ENCODE peak calls at places on chromosomes 4 and X, in five cellular contexts. T is lower lobe of right lung, Z is heart left ventricle, R is HFF-Myc, C is left ventricle myocardium inferior. H is an unnamed sample.

GRCh38 chr4:5220028-5220427 is 168.7 kb downstream of the STK32B start:
- DNase-seq in C (no peak), R (no peak), T (no peak), Z (no peak), H (no peak)

GRCh38 chr4:76634239-76634638 is 199.2 kb downstream of the SHROOM3 start:
- DNase-seq in Z (no peak), T (no peak), C (no peak), R (no peak), H (no peak)

GRCh38 chr4:62135565-62136156 is 935.5 kb downstream of the ADGRL3 start:
- DNase-seq in Z (no peak), T (no peak), R (no peak), C (no peak), H (no peak)

GRCh38 chrX:153640045-153640686 is 6.8 kb upstream of the DUSP9 start:
- DNase-seq in R (no peak), Z (no peak), C (no peak), T (no peak), H (no peak)

GRCh38 chrX:1151378-1152077 is 60.9 kb downstream of the CRLF2 start:
- DNase-seq in T (no peak), Z (no peak), R (no peak), C (no peak), H (no peak)

GRCh38 chrX:15915959-15916703 is 61.5 kb upstream of the AP1S2 start:
- DNase-seq in R (no peak), C (no peak), T (no peak), Z (no peak), H (peak; percentile 45)

GRCh38 chr4:169611157-169611556 is 1.2 kb downstream of the NEK1 start:
- DNase-seq in T (no peak), Z (no peak), R (no peak), C (no peak), H (no peak)

GRCh38 chrX:133810925-133811324 is 174.5 kb downstream of the GPC3 start:
- DNase-seq in Z (no peak), T (no peak), R (no peak), C (no peak), H (no peak)

GRCh38 chrX:72545990-72546389 is 26.7 kb downstream of the HDAC8 start:
- DNase-seq in Z (no peak), T (no peak), R (no peak), C (no peak), H (no peak)

GRCh38 chrX:26783512-26784225 is 567.7 kb downstream of the MAGEB5 start:
- DNase-seq in Z (no peak), T (no peak), R (no peak), C (no peak), H (no peak)

GRCh38 chr4:55030606-55031005 is 94.8 kb downstream of the KDR start:
- DNase-seq in C (no peak), R (no peak), T (no peak), Z (no peak), H (no peak)

GRCh38 chr4:184168406-184169019 is 49.2 kb downstream of the ENPP6 start:
- DNase-seq in R (no peak), C (peak; percentile 76), Z (peak; percentile 72), T (peak; percentile 83), H (peak; percentile 60)

GRCh38 chr4:105461221-105462041 is 12.4 kb downstream of the PPA2 start:
- DNase-seq in Z (no peak), T (no peak), R (no peak), C (no peak), H (no peak)

GRCh38 chr4:159227984-159228383 is 125.1 kb downstream of the RAPGEF2 start:
- DNase-seq in C (peak; percentile 80), Z (peak; percentile 84), R (peak; percentile 24), T (peak; percentile 83), H (no peak)
- TF ChIP-seq CTCF in C (peak; percentile 63), Z (no peak), R (no peak), T (no peak), H (no peak)

GRCh38 chr4:2353222-2354107 is 65.0 kb downstream of the ZFYVE28 start:
- DNase-seq in C (no peak), T (peak; percentile 43), Z (peak; percentile 32), R (no peak), H (no peak)

GRCh38 chr4:2354760-2355159 is 63.7 kb downstream of the ZFYVE28 start:
- DNase-seq in T (peak; percentile 43), Z (no peak), C (no peak), R (no peak), H (no peak)

GRCh38 chr4:2352729-2353221 is 65.7 kb downstream of the ZFYVE28 start:
- DNase-seq in C (no peak), Z (no peak), R (no peak), T (peak; percentile 4), H (no peak)

GRCh38 chr4:2352171-2352570 is 66.3 kb downstream of the ZFYVE28 start:
- DNase-seq in Z (no peak), R (no peak), T (peak; percentile 28), C (no peak), H (no peak)

DNA sequence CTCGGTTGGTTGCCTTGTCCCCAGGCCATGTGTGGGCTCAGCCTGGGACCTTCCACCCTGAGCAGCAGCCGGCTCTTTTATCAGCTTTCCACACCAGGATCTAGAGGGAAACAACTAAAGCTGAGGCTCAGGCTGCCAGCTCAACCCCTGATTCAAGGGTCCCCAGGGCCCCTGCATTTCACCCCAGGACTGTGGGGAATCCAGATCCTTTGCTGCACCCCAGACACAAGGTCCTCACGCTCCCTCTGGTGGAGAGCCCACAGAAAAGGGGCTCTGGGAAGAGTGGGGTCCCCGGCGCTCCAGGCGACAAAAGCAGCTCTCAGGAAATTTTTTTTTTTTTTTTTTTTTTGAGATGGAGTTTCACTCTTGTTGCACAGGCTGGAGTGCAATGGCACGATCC is 64.3 kb downstream of the ZFYVE28 start:
- DNase-seq in R (no peak), T (peak; percentile 28), C (no peak), Z (no peak), H (no peak)
- TF ChIP-seq CTCF in R (peak; percentile 49), T (peak; percentile 25), C (peak; percentile 33), Z (no peak), H (no peak)

DNA sequence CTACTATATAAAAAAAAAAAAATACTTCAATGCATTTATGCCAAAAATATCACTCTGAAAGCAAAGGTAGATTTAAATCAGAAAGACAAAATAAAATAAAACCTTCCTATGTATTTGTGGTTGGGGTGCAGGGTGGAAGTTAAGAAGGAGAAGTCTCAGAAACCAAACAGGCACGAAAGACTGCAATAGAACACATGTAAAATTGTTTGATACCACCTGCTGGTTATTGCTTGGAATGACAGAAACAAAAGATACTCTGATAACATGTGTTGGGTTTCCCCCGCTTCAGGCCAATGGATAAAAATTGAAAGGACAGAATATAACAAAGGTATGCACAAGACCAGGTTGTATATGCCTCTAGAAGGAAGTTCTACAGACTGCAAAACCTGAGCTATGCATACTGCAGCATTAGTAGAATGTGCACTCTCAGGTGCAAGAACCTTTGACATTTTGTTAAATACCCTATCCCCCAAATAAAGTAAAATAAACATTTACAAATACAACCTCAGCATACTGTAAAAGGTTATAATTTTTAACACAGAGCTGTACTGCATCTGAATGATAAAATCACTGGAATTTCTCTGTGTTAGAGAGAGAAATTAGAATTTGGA is 118.8 kb downstream of the GABRA2 start:
- DNase-seq in C (no peak), Z (no peak), T (no peak), R (no peak), H (no peak)
- TF ChIP-seq CTCF in C (peak; percentile 57), Z (peak; percentile 21), T (peak; percentile 38), R (no peak), H (peak; percentile 14)

DNA sequence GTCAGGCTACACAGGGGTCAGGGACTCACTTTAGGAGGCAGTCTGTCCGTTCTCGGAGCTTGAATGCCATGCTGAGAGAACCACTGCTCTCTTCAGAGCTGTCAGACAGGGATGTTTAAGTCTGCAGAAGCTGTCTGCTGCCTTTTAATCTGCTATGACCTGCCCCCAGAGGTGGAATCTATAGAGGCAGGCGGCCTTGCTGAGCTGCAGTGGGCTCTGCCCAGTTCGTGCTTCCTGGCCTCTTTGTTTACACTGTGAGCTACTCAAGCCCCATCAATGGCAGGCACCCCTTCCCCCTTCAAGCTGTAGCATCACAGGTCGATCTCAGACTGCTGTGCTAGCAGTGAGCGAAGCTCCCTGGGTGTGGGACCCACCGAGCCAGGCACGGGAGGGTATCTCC is 31.5 kb upstream of the UNC5C start:
- DNase-seq in Z (no peak), R (no peak), T (no peak), C (no peak), H (no peak)
- TF ChIP-seq CTCF in Z (no peak), R (no peak), T (no peak), C (no peak), H (no peak)

GRCh38 chr4:57205580-57205979 is 95.4 kb upstream of the IGFBP7 start:
- DNase-seq in C (no peak), Z (no peak), T (no peak), R (no peak), H (no peak)

GRCh38 chr4:57214654-57215411 is 104.6 kb upstream of the IGFBP7 start:
- DNase-seq in Z (no peak), R (no peak), T (no peak), C (no peak), H (no peak)

GRCh38 chr4:57206172-57206571 is 96.0 kb upstream of the IGFBP7 start:
- DNase-seq in R (no peak), C (no peak), T (no peak), Z (no peak), H (no peak)

GRCh38 chr4:57211131-57211530 is 100.9 kb upstream of the IGFBP7 start:
- DNase-seq in Z (no peak), T (no peak), R (no peak), C (no peak), H (no peak)
- TF ChIP-seq CTCF in Z (no peak), T (no peak), R (no peak), C (no peak), H (no peak)

GRCh38 chr4:141609243-141609642 is 27.1 kb upstream of the IL15 start:
- DNase-seq in T (peak; percentile 50), R (no peak), C (no peak), Z (no peak), H (no peak)
- TF ChIP-seq CTCF in T (no peak), R (no peak), C (peak; percentile 12), Z (no peak), H (no peak)

DNA sequence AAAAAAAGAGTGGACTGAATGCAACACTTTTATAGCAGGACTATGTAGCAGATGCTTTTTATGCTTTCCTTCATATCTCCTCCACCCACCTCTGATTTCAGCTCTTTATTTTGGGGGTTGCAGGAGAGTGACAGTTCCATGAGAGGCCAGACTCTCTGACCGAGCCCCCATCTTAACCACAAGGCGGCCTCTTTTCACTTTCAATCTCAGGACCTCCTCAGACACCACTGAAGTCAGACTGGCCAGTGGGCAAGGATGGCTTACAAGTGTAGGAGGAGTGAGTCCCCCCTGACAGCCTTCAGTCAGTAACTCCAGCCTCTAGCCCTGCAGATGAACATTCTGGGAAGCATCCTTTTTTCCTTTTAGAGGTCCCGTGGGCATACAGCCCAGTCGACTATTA is 140.8 kb downstream of the FRAS1 start:
- DNase-seq in C (no peak), Z (no peak), T (no peak), R (no peak), H (no peak)
- TF ChIP-seq CTCF in C (no peak), Z (no peak), T (no peak), R (no peak), H (no peak)

H was measured in CD14-positive monocyte.